ENCODE peak calls at places on chromosomes 1 and 21, in five cellular contexts. S, A, E, P and C are unnamed samples.

GRCh38 chr1:63894627-63895256 is 120.9 kb downstream of the ROR1 start:
- DNase-seq in P (no peak), S (no peak), A (no peak), E (no peak), C (no peak)

GRCh38 chr21:34973685-34974084 is 75.4 kb downstream of the RUNX1 start:
- DNase-seq in A (no peak), E (no peak), P (no peak), S (no peak), C (no peak)

GRCh38 chr1:119147626-119148180 is 7.2 kb upstream of the WARS2 start:
- DNase-seq in P (no peak), E (no peak), S (no peak), A (no peak), C (no peak)

GRCh38 chr1:160641323-160642280 is 5.2 kb downstream of the SLAMF1 start:
- DNase-seq in P (no peak), A (no peak), E (no peak), S (no peak), C (no peak)

GRCh38 chr1:210541680-210542358 is 213.1 kb downstream of the HHAT start:
- DNase-seq in E (no peak), P (no peak), S (no peak), A (no peak), C (no peak)

GRCh38 chr21:36188081-36188681 is 31.6 kb downstream of the DOP1B start:
- DNase-seq in S (peak), A (no peak), P (no peak), E (no peak), C (peak)

GRCh38 chr1:145995148-145995851 is 1.1 kb downstream of the TXNIP start:
- DNase-seq in E (no peak), P (no peak), A (peak), S (no peak), C (no peak)

GRCh38 chr1:76202670-76203069 is 128.1 kb downstream of the ST6GALNAC3 start:
- DNase-seq in A (no peak), E (no peak), P (no peak), S (no peak), C (no peak)

GRCh38 chr1:19529570-19530145 is 44.3 kb upstream of the CAPZB start:
- DNase-seq in P (no peak), A (no peak), S (peak), E (no peak), C (no peak)

GRCh38 chr1:224406216-224406615 is 28.4 kb downstream of the WDR26 start:
- DNase-seq in S (no peak), A (no peak), E (no peak), P (no peak), C (no peak)
- H3K27ac ChIP-seq in S (no peak), A (no peak), E (no peak), P (no peak), C (no peak)

GRCh38 chr1:153953859-153954365 is 4.5 kb downstream of the CRTC2 start:
- DNase-seq in P (no peak), S (no peak), E (no peak), A (no peak), C (no peak)
- H3K4me3 ChIP-seq in P (no peak), S (no peak), E (no peak), A (no peak), C (no peak)

GRCh38 chr1:224521904-224522734 is 87.5 kb upstream of the WDR26 start:
- DNase-seq in S (no peak), E (no peak), A (no peak), P (no peak), C (no peak)
- TF ChIP-seq CTCF in S (no peak), E (no peak), A (no peak), P (no peak), C (no peak)

GRCh38 chr1:28521502-28522164 is 15.8 kb downstream of the RCC1 start:
- DNase-seq in S (no peak), E (no peak), P (no peak), A (no peak), C (no peak)
- H3K27ac ChIP-seq in S (no peak), E (no peak), P (peak), A (no peak), C (no peak)

GRCh38 chr1:192159034-192159433 is 772 bp downstream of the RGS18 start:
- DNase-seq in S (no peak), P (no peak), E (no peak), A (no peak), C (no peak)

GRCh38 chr1:192158181-192158580 is at the start of gene RGS18:
- DNase-seq in P (peak), S (no peak), E (no peak), A (peak), C (no peak)

GRCh38 chr1:192161974-192162373 is 3.7 kb downstream of the RGS18 start:
- DNase-seq in S (no peak), E (no peak), A (no peak), P (no peak), C (no peak)

GRCh38 chr1:192159769-192160168 is 1.5 kb downstream of the RGS18 start:
- DNase-seq in E (no peak), P (no peak), S (no peak), A (no peak), C (no peak)

GRCh38 chr1:192160186-192160585 is 1.9 kb downstream of the RGS18 start:
- DNase-seq in S (no peak), P (no peak), E (no peak), A (no peak), C (no peak)
- H3K4me3 ChIP-seq in S (no peak), P (no peak), E (no peak), A (no peak), C (no peak)

GRCh38 chr1:30111431-30111830 is 612.0 kb downstream of the MATN1 start:
- DNase-seq in S (peak), P (peak), A (no peak), E (no peak), C (peak)
- TF ChIP-seq CTCF in S (peak), P (peak), A (peak), E (peak), C (peak)

DNA sequence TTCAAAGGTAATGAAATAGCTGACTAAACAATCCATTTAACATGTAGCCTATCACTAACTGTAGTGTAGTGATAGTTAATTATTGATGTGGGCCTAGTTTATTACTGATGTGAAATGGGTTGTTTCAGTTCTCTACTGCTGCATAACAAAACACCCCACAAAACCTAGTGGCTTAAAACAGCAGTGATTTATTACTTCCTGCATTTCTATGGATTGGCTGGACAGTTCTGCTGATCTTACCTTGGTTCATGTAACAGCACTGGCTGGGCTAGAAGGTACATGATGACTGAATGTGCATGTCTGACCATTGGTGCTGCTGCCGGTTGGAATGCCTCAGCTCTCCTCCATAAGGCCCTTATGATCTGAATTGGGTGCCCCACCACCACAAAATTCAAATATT is 5.4 kb upstream of the ABL2 start:
- DNase-seq in A (no peak), E (no peak), S (no peak), P (no peak), C (no peak)
- H3K27ac ChIP-seq in A (no peak), E (no peak), S (no peak), P (no peak), C (no peak)